ENCODE peak calls at places on chromosomes 4 and X, in four cellular contexts. One of them, this sample, is unnamed.

GRCh38 chrX:114338870-114339269 is 245.0 kb upstream of the HTR2C start:
- DNase-seq in CD8-positive, alpha-beta T cell: no peak
- DNase-seq in epithelial cell of esophagus: no peak
- DNase-seq in Caco-2: no peak
- DNase-seq in this sample: no peak

GRCh38 chrX:139079789-139080188 is 368.3 kb upstream of the FGF13 start:
- DNase-seq in epithelial cell of esophagus: no peak
- DNase-seq in CD8-positive, alpha-beta T cell: no peak
- DNase-seq in Caco-2: no peak
- DNase-seq in this sample: no peak

GRCh38 chr4:71382125-71382524 is 43.3 kb downstream of the SLC4A4 start:
- DNase-seq in CD8-positive, alpha-beta T cell: no peak
- DNase-seq in epithelial cell of esophagus: no peak
- DNase-seq in Caco-2: no peak
- DNase-seq in this sample: no peak

GRCh38 chrX:87518504-87518903 is 902 bp downstream of the KLHL4 start:
- DNase-seq in CD8-positive, alpha-beta T cell: no peak
- DNase-seq in Caco-2: no peak
- DNase-seq in epithelial cell of esophagus: peak
- DNase-seq in this sample: no peak

GRCh38 chrX:25022499-25023325 is 6.9 kb upstream of the ARX start:
- DNase-seq in CD8-positive, alpha-beta T cell: no peak
- DNase-seq in Caco-2: no peak
- DNase-seq in epithelial cell of esophagus: no peak
- DNase-seq in this sample: no peak

GRCh38 chr4:149269835-149270234 is 545.8 kb downstream of the IQCM start:
- DNase-seq in Caco-2: no peak
- DNase-seq in epithelial cell of esophagus: no peak
- DNase-seq in CD8-positive, alpha-beta T cell: no peak
- DNase-seq in this sample: no peak

GRCh38 chr4:105555409-105555808 is 3.0 kb downstream of the ARHGEF38 start:
- DNase-seq in CD8-positive, alpha-beta T cell: no peak
- DNase-seq in Caco-2: peak
- DNase-seq in epithelial cell of esophagus: no peak
- DNase-seq in this sample: no peak

GRCh38 chrX:152806035-152806434 is 24.5 kb downstream of the CETN2 start:
- DNase-seq in epithelial cell of esophagus: no peak
- DNase-seq in CD8-positive, alpha-beta T cell: no peak
- DNase-seq in Caco-2: no peak
- DNase-seq in this sample: no peak

GRCh38 chrX:9337056-9337455 is 127.8 kb upstream of the TBL1X start:
- DNase-seq in Caco-2: no peak
- DNase-seq in epithelial cell of esophagus: no peak
- DNase-seq in CD8-positive, alpha-beta T cell: no peak
- DNase-seq in this sample: no peak

GRCh38 chrX:13374364-13374763 is 54.5 kb upstream of the ATXN3L start:
- DNase-seq in Caco-2: no peak
- DNase-seq in epithelial cell of esophagus: no peak
- DNase-seq in CD8-positive, alpha-beta T cell: no peak
- DNase-seq in this sample: no peak

GRCh38 chrX:155313766-155314165 is 20.6 kb downstream of the CLIC2 start:
- DNase-seq in CD8-positive, alpha-beta T cell: no peak
- DNase-seq in epithelial cell of esophagus: peak
- DNase-seq in Caco-2: no peak
- DNase-seq in this sample: peak

GRCh38 chrX:37745354-37745753 is 34.5 kb upstream of the CYBB start:
- DNase-seq in epithelial cell of esophagus: peak
- DNase-seq in CD8-positive, alpha-beta T cell: peak
- DNase-seq in Caco-2: peak
- DNase-seq in this sample: peak

GRCh38 chr4:2935762-2936743 is 27.2 kb downstream of the NOP14 start:
- DNase-seq in epithelial cell of esophagus: peak
- DNase-seq in CD8-positive, alpha-beta T cell: peak
- DNase-seq in Caco-2: no peak
- DNase-seq in this sample: peak

GRCh38 chrX:70436380-70436779 is 8.3 kb upstream of the DLG3 start:
- DNase-seq in CD8-positive, alpha-beta T cell: no peak
- DNase-seq in epithelial cell of esophagus: no peak
- DNase-seq in Caco-2: no peak
- DNase-seq in this sample: no peak

GRCh38 chr4:148288448-148288847 is 153.8 kb downstream of the NR3C2 start:
- DNase-seq in Caco-2: no peak
- DNase-seq in epithelial cell of esophagus: no peak
- DNase-seq in CD8-positive, alpha-beta T cell: no peak
- DNase-seq in this sample: no peak

GRCh38 chr4:71857713-71858451 is 74.0 kb upstream of the GC start:
- DNase-seq in epithelial cell of esophagus: no peak
- DNase-seq in Caco-2: peak
- DNase-seq in CD8-positive, alpha-beta T cell: no peak
- DNase-seq in this sample: no peak

GRCh38 chr4:29311231-29311630 is 1408.9 kb upstream of the PCDH7 start:
- DNase-seq in epithelial cell of esophagus: no peak
- DNase-seq in Caco-2: no peak
- DNase-seq in CD8-positive, alpha-beta T cell: no peak
- DNase-seq in this sample: no peak

GRCh38 chr4:35461931-35462659 is 782.2 kb downstream of the ARAP2 start:
- DNase-seq in CD8-positive, alpha-beta T cell: no peak
- DNase-seq in Caco-2: no peak
- DNase-seq in epithelial cell of esophagus: peak
- DNase-seq in this sample: no peak

DNA sequence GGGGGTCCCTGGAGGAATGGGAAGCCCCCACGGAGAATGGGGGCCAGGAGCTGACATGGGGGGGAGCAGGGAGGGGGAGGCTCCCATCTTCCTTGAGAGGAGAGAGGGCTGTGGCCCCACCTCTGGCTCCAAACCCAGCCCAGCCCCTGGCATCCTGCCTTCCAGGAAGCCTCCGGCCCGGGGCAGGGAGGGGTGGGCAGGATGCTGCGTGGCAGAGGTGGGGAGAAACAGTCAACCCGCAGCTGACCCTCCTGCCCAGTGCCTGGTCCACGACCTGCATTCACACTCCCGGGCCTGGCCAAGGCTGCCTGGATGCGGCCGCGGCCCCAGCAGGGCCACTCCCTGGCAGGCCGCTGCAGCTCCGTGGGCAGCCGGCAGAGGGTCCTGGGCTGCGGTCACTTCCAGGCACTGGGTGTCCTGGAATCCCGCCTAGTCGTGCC is 39.0 kb downstream of the CPLX1 start:
- DNase-seq in Caco-2: no peak
- DNase-seq in CD8-positive, alpha-beta T cell: no peak
- DNase-seq in epithelial cell of esophagus: no peak
- DNase-seq in this sample: no peak
- TF ChIP-seq CTCF in Caco-2: no peak
- TF ChIP-seq CTCF in CD8-positive, alpha-beta T cell: no peak
- TF ChIP-seq CTCF in epithelial cell of esophagus: peak
- TF ChIP-seq CTCF in this sample: no peak

DNA sequence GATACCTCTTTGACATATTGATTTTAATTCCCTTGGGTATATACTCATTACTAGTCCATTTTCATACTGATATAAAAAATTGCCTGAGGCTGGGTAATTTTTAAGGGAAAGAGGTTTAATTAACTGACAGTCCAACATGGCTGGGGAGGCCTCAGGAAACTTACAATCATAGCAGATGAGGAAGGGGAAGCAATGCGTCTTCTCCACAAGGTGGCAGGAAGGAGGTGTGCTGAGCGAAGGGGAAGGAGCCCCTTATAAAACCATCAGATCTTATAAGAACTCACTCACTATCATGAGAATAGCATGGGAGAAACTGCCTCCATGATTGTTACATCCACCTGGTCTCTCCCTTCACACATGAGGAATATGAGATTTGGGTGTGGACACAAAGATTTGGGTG is 42.4 kb downstream of the MSX1 start:
- DNase-seq in CD8-positive, alpha-beta T cell: no peak
- DNase-seq in Caco-2: no peak
- DNase-seq in epithelial cell of esophagus: no peak
- DNase-seq in this sample: no peak
- TF ChIP-seq CTCF in CD8-positive, alpha-beta T cell: no peak
- TF ChIP-seq CTCF in Caco-2: no peak
- TF ChIP-seq CTCF in epithelial cell of esophagus: no peak
- TF ChIP-seq CTCF in this sample: no peak

DNA sequence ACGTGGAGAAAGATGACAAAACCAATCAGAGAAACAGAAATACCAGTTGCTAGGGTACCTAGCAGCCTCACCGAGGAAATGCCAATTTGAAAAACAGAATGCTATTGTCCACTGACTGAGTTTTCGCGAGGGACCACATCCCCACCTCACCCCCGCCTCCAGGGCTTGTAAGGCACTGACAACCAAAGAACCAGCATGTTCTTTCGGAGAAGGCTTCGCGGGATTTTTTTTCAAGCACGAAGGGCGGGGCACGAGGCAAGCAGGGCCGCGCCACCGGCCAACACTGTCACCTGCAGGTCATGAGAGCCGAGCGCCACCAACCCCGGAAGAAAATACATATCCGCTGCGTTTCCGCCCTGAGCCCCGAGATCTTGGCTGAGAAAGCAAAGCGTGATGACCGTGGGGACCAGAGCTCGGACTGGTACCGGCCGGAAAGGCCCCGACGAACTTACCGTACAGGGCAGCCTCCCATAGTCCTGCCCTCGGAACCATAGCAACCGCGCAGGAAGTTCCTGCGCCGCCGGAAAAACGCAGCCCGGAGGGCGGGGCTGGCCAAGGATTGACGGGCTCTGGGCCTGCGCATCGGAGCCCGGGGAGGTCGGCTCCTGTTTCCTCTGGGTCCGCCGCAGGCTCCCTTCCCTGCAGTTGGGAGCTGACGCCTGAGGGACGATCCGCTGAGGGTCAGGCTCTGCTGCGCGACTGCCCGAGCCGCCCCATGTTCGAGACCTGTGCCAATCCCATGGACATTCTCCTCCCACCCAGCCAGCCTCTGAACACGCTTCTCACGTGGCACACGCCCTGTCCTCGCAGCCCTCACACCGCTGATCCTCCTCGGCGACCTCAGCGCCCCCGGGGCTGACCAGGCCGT is 59.2 kb upstream of the PAGE5 start:
- DNase-seq in CD8-positive, alpha-beta T cell: peak
- DNase-seq in Caco-2: peak
- DNase-seq in epithelial cell of esophagus: peak
- DNase-seq in this sample: peak
- TF ChIP-seq CTCF in CD8-positive, alpha-beta T cell: peak
- TF ChIP-seq CTCF in Caco-2: peak
- TF ChIP-seq CTCF in epithelial cell of esophagus: peak
- TF ChIP-seq CTCF in this sample: peak

GRCh38 chr4:185224597-185224996 is 15.2 kb downstream of the SNX25 start:
- DNase-seq in Caco-2: no peak
- DNase-seq in CD8-positive, alpha-beta T cell: no peak
- DNase-seq in epithelial cell of esophagus: no peak
- DNase-seq in this sample: no peak
- TF ChIP-seq CTCF in Caco-2: no peak
- TF ChIP-seq CTCF in CD8-positive, alpha-beta T cell: no peak
- TF ChIP-seq CTCF in epithelial cell of esophagus: peak
- TF ChIP-seq CTCF in this sample: no peak

GRCh38 chrX:48719958-48720357 is 23.4 kb downstream of the SUV39H1 start:
- DNase-seq in Caco-2: no peak
- DNase-seq in CD8-positive, alpha-beta T cell: no peak
- DNase-seq in epithelial cell of esophagus: no peak
- DNase-seq in this sample: no peak

GRCh38 chrX:48714573-48714972 is 18.0 kb downstream of the SUV39H1 start:
- DNase-seq in Caco-2: no peak
- DNase-seq in epithelial cell of esophagus: no peak
- DNase-seq in CD8-positive, alpha-beta T cell: no peak
- DNase-seq in this sample: no peak

GRCh38 chrX:48715066-48715465 is 18.5 kb downstream of the SUV39H1 start:
- DNase-seq in CD8-positive, alpha-beta T cell: no peak
- DNase-seq in Caco-2: no peak
- DNase-seq in epithelial cell of esophagus: peak
- DNase-seq in this sample: no peak

GRCh38 chrX:48713847-48714246 is 17.3 kb downstream of the SUV39H1 start:
- DNase-seq in CD8-positive, alpha-beta T cell: no peak
- DNase-seq in epithelial cell of esophagus: no peak
- DNase-seq in Caco-2: no peak
- DNase-seq in this sample: no peak

GRCh38 chrX:48715876-48716502 is 19.5 kb downstream of the SUV39H1 start:
- DNase-seq in Caco-2: no peak
- DNase-seq in CD8-positive, alpha-beta T cell: no peak
- DNase-seq in epithelial cell of esophagus: no peak
- DNase-seq in this sample: no peak
- TF ChIP-seq CTCF in Caco-2: no peak
- TF ChIP-seq CTCF in CD8-positive, alpha-beta T cell: no peak
- TF ChIP-seq CTCF in epithelial cell of esophagus: no peak
- TF ChIP-seq CTCF in this sample: no peak

GRCh38 chr4:152083348-152083747 is 322.5 kb upstream of the GATB start:
- DNase-seq in Caco-2: no peak
- DNase-seq in CD8-positive, alpha-beta T cell: no peak
- DNase-seq in epithelial cell of esophagus: no peak
- DNase-seq in this sample: no peak

GRCh38 chr4:152089564-152089963 is 328.8 kb upstream of the GATB start:
- DNase-seq in Caco-2: no peak
- DNase-seq in epithelial cell of esophagus: no peak
- DNase-seq in CD8-positive, alpha-beta T cell: no peak
- DNase-seq in this sample: no peak

GRCh38 chr4:152085657-152086056 is 324.9 kb upstream of the GATB start:
- DNase-seq in CD8-positive, alpha-beta T cell: no peak
- DNase-seq in epithelial cell of esophagus: no peak
- DNase-seq in Caco-2: no peak
- DNase-seq in this sample: no peak

GRCh38 chr4:152090543-152090942 is 329.7 kb upstream of the GATB start:
- DNase-seq in epithelial cell of esophagus: no peak
- DNase-seq in CD8-positive, alpha-beta T cell: no peak
- DNase-seq in Caco-2: no peak
- DNase-seq in this sample: no peak

GRCh38 chr4:152087335-152087734 is 326.5 kb upstream of the GATB start:
- DNase-seq in epithelial cell of esophagus: no peak
- DNase-seq in Caco-2: no peak
- DNase-seq in CD8-positive, alpha-beta T cell: no peak
- DNase-seq in this sample: no peak
- TF ChIP-seq CTCF in epithelial cell of esophagus: no peak
- TF ChIP-seq CTCF in Caco-2: no peak
- TF ChIP-seq CTCF in CD8-positive, alpha-beta T cell: no peak
- TF ChIP-seq CTCF in this sample: no peak

This sample was measured in RWPE1.